ENCODE peak calls at places on chromosomes 16 and 17, in five cellular contexts. C, I, T, A and F are unnamed samples.

GRCh38 chr16:15775209-15775608 is 81.6 kb downstream of the MYH11 start:
- DNase-seq in C (peak), I (no peak), T (no peak), A (peak), F (peak)

GRCh38 chr16:23254338-23254737 is 47.8 kb upstream of the SCNN1B start:
- DNase-seq in C (peak), I (no peak), T (no peak), A (peak), F (no peak)

GRCh38 chr17:55140751-55141150 is 124.0 kb upstream of the HLF start:
- DNase-seq in C (no peak), I (no peak), T (no peak), A (no peak), F (no peak)

GRCh38 chr17:36468903-36469635 is 17.4 kb upstream of the ZNHIT3 start:
- DNase-seq in C (no peak), I (no peak), T (no peak), A (no peak), F (no peak)

GRCh38 chr16:2752850-2753522 is 548 bp downstream of the SRRM2 start:
- DNase-seq in C (peak), I (peak), T (peak), A (peak), F (peak)

GRCh38 chr17:13557077-13557476 is 44.7 kb downstream of the HS3ST3A1 start:
- DNase-seq in C (peak), I (no peak), T (no peak), A (peak), F (peak)

GRCh38 chr16:15856901-15857778 is at the start of gene MYH11:
- DNase-seq in C (no peak), I (peak), T (peak), A (no peak), F (no peak)

GRCh38 chr17:29927546-29927945 is 2.5 kb downstream of the SSH2 start:
- DNase-seq in C (no peak), I (no peak), T (no peak), A (no peak), F (no peak)

GRCh38 chr17:73800893-73801292 is 156.6 kb upstream of the SDK2 start:
- DNase-seq in C (no peak), I (no peak), T (no peak), A (no peak), F (no peak)

GRCh38 chr17:17495448-17496188 is 577 bp downstream of the RASD1 start:
- DNase-seq in C (peak), I (peak), T (peak), A (peak), F (peak)

GRCh38 chr16:65202461-65202860 is 80.6 kb upstream of the CDH11 start:
- DNase-seq in C (no peak), I (no peak), T (no peak), A (peak), F (peak)

GRCh38 chr17:8337802-8338744 is 1.6 kb upstream of the ODF4 start:
- DNase-seq in C (no peak), I (no peak), T (no peak), A (peak), F (peak)

GRCh38 chr16:29314292-29314934 is 92.1 kb downstream of the NPIPB11 start:
- DNase-seq in C (no peak), I (no peak), T (no peak), A (no peak), F (no peak)

DNA sequence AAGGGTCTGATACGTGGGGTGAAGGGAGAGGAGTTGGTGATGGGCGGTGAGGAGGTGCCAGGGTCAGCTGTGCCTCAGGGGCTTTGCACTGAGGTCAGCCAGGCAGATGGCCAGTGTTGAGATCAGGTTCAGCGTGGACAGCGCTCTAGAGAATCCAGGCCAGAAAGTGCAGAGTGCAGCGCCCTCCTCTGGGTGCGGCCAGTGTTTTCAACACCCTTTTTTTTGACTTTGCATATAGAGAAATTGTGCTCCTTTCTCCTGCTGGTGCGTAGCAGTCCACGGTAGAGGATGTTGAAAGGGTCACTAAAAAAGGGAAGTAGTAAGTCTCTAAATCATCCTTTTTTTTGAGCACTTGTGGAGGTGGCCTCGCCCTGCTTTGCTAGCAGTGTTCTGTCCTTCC is 53.9 kb downstream of the BANP start:
- DNase-seq in C (no peak), I (no peak), T (no peak), A (no peak), F (no peak)
- TF ChIP-seq CTCF in C (peak), I (no peak), T (peak), A (peak), F (peak)

DNA sequence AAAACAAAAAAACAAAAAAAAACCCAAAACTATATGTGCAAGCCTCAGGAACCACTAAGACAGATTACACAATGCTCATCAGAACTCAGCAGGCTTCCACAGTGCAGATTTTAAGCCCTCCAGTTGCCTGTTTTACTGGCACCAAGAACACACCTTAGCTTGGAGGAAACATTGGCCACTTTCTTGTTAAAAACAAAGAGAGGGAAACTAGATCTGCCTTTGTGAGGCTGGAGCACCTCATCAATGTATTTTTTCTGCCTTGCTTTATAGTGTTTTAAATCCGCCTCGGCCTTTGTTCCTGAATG is 343.8 kb downstream of the WWOX start:
- DNase-seq in C (no peak), I (no peak), T (no peak), A (no peak), F (peak)
- H3K4me3 ChIP-seq in C (no peak), I (no peak), T (no peak), A (no peak), F (no peak)

DNA sequence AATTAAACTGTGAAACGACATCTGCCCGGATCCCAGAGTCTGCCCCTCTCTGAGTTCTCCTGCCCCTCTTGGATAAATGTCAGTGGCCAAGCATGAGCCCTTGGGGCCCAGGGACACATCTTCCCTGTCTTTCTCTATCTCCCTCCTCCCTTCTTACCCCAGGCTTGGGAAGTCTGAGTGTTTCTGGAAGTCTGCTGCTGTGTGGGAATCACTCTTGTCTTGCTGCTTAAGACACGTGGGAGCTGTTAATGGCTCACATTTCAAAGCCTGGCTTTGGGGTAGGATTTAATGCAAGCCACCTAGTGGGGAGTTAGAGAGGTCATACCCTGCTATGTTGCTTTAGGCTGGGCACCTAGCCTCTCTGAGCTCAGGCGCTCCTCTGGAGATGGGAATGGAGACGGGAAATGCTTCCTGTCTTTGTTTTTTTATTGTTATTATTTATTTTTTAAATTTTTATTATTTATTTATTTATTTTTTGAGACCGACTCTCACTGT is 218.5 kb upstream of the CIBAR2 start:
- DNase-seq in C (peak), I (no peak), T (no peak), A (peak), F (peak)
- TF ChIP-seq CTCF in C (peak), I (peak), T (peak), A (peak), F (peak)

GRCh38 chr17:45128989-45129388 is 3.3 kb downstream of the PLCD3 start:
- DNase-seq in C (no peak), I (no peak), T (no peak), A (no peak), F (no peak)
- H3K4me3 ChIP-seq in C (no peak), I (no peak), T (no peak), A (no peak), F (no peak)

GRCh38 chr17:15740570-15741120 is 8.6 kb downstream of the TBC1D26 start:
- DNase-seq in C (no peak), I (no peak), T (no peak), A (no peak), F (no peak)
- TF ChIP-seq CTCF in C (no peak), I (no peak), T (no peak), A (no peak), F (no peak)

GRCh38 chr17:72565006-72565405 is 444.2 kb downstream of the SOX9 start:
- DNase-seq in C (no peak), I (no peak), T (no peak), A (no peak), F (no peak)
- H3K4me3 ChIP-seq in C (no peak), I (no peak), T (no peak), A (no peak), F (no peak)

DNA sequence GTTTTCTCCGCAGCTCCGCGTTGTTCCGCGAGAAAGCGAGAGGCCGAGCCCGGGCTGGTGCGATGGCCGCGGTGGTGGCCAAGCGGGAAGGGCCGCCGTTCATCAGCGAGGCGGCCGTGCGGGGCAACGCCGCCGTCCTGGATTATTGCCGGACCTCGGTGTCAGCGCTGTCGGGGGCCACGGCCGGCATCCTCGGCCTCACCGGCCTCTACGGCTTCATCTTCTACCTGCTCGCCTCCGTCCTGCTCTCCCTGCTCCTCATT is 404 bp downstream of the EMC6 start:
- DNase-seq in C (no peak), I (no peak), T (no peak), A (no peak), F (no peak)
- TF ChIP-seq CTCF in C (no peak), I (no peak), T (no peak), A (no peak), F (no peak)

GRCh38 chr17:19744492-19744891 is 3.6 kb downstream of the ALDH3A1 start:
- DNase-seq in C (no peak), I (no peak), T (no peak), A (no peak), F (no peak)
- H3K4me3 ChIP-seq in C (peak), I (peak), T (peak), A (no peak), F (peak)